ENCODE peak calls at places on chromosomes 12 and 14, in four cellular contexts. One of them, this sample, is unnamed.

GRCh38 chr12:52019123-52019770 is 12.5 kb downstream of the TAMALIN start:
- DNase-seq in T-helper 1 cell: no peak
- DNase-seq in 8988T: no peak
- DNase-seq in NCI-H146: peak; percentile 73
- DNase-seq in this sample: no peak

GRCh38 chr12:46773537-46773936 is 52.3 kb downstream of the SLC38A4 start:
- DNase-seq in T-helper 1 cell: no peak
- DNase-seq in 8988T: no peak
- DNase-seq in NCI-H146: no peak
- DNase-seq in this sample: no peak

GRCh38 chr12:121326996-121327674 is 25.1 kb downstream of the ANAPC5 start:
- DNase-seq in T-helper 1 cell: no peak
- DNase-seq in 8988T: no peak
- DNase-seq in NCI-H146: no peak
- DNase-seq in this sample: no peak

GRCh38 chr12:115811929-115812328 is 465.6 kb downstream of the MED13L start:
- DNase-seq in T-helper 1 cell: no peak
- DNase-seq in 8988T: no peak
- DNase-seq in NCI-H146: no peak
- DNase-seq in this sample: no peak

GRCh38 chr14:101953151-101953550 is 11.2 kb upstream of the DYNC1H1 start:
- DNase-seq in T-helper 1 cell: no peak
- DNase-seq in 8988T: no peak
- DNase-seq in NCI-H146: no peak
- DNase-seq in this sample: peak; percentile 22

GRCh38 chr12:78887008-78887407 is 22.4 kb downstream of the SYT1 start:
- DNase-seq in T-helper 1 cell: no peak
- DNase-seq in 8988T: no peak
- DNase-seq in NCI-H146: no peak
- DNase-seq in this sample: no peak

GRCh38 chr12:108826807-108827721 is 30.3 kb downstream of the SSH1 start:
- DNase-seq in T-helper 1 cell: no peak
- DNase-seq in 8988T: no peak
- DNase-seq in NCI-H146: no peak
- DNase-seq in this sample: no peak

GRCh38 chr12:55935742-55936151 is 4.8 kb downstream of the DGKA start:
- DNase-seq in T-helper 1 cell: no peak
- DNase-seq in 8988T: no peak
- DNase-seq in NCI-H146: no peak
- DNase-seq in this sample: no peak

GRCh38 chr12:51217968-51218606 is at the start of gene POU6F1:
- DNase-seq in T-helper 1 cell: peak; percentile 64
- DNase-seq in 8988T: peak; percentile 88
- DNase-seq in NCI-H146: peak; percentile 79
- DNase-seq in this sample: peak; percentile 54

GRCh38 chr14:41668346-41668745 is 61.7 kb downstream of the LRFN5 start:
- DNase-seq in T-helper 1 cell: no peak
- DNase-seq in 8988T: no peak
- DNase-seq in NCI-H146: peak; percentile 7
- DNase-seq in this sample: no peak

GRCh38 chr14:66240112-66240511 is 246.1 kb upstream of the CCDC196 start:
- DNase-seq in T-helper 1 cell: no peak
- DNase-seq in 8988T: no peak
- DNase-seq in NCI-H146: no peak
- DNase-seq in this sample: no peak

GRCh38 chr12:121352053-121353018 is at the start of gene ANAPC5:
- DNase-seq in T-helper 1 cell: peak; percentile 88
- DNase-seq in 8988T: peak; percentile 78
- DNase-seq in NCI-H146: peak; percentile 99
- DNase-seq in this sample: peak; percentile 94